ENCODE peak calls at places on chromosome 19, in seven cellular contexts. One of them, this sample, is unnamed.

GRCh38 chr19:31957711-31958110 is 387.7 kb upstream of the ZNF507 start:
- DNase-seq in iPS-NIHi11: no peak
- DNase-seq in activated gamma-delta T cell treated with Interleukin-2 at 50 U/mL for 16 hours: no peak
- DNase-seq in EH: no peak
- DNase-seq in substantia nigra: no peak
- DNase-seq in SK-MEL-5: no peak
- DNase-seq in activated T-cell treated with anti-CD3 and anti-CD28 coated beads, Interleukin-2, amount 50 U/mL, for 72 hours: no peak
- DNase-seq in this sample: no peak

GRCh38 chr19:41308450-41309224 is 1.3 kb upstream of the CCDC97 start:
- DNase-seq in iPS-NIHi11: peak; percentile 85
- DNase-seq in activated T-cell treated with anti-CD3 and anti-CD28 coated beads, Interleukin-2, amount 50 U/mL, for 72 hours: peak; percentile 95
- DNase-seq in activated gamma-delta T cell treated with Interleukin-2 at 50 U/mL for 16 hours: peak; percentile 97
- DNase-seq in substantia nigra: peak; percentile 46
- DNase-seq in SK-MEL-5: peak; percentile 89
- DNase-seq in EH: peak; percentile 91
- DNase-seq in this sample: peak; percentile 82

GRCh38 chr19:47310819-47311218 is 1.2 kb downstream of the C5AR1 start:
- DNase-seq in iPS-NIHi11: no peak
- DNase-seq in activated T-cell treated with anti-CD3 and anti-CD28 coated beads, Interleukin-2, amount 50 U/mL, for 72 hours: no peak
- DNase-seq in substantia nigra: no peak
- DNase-seq in activated gamma-delta T cell treated with Interleukin-2 at 50 U/mL for 16 hours: no peak
- DNase-seq in EH: peak; percentile 46
- DNase-seq in SK-MEL-5: no peak
- DNase-seq in this sample: no peak

GRCh38 chr19:11138659-11139526 is 16.7 kb downstream of the SPC24 start:
- DNase-seq in SK-MEL-5: no peak
- DNase-seq in EH: peak; percentile 92
- DNase-seq in substantia nigra: no peak
- DNase-seq in iPS-NIHi11: peak; percentile 50
- DNase-seq in activated T-cell treated with anti-CD3 and anti-CD28 coated beads, Interleukin-2, amount 50 U/mL, for 72 hours: no peak
- DNase-seq in activated gamma-delta T cell treated with Interleukin-2 at 50 U/mL for 16 hours: no peak
- DNase-seq in this sample: peak; percentile 78

GRCh38 chr19:17260842-17261325 is 3.7 kb downstream of the USHBP1 start:
- DNase-seq in EH: peak; percentile 79
- DNase-seq in iPS-NIHi11: peak; percentile 93
- DNase-seq in SK-MEL-5: peak; percentile 86
- DNase-seq in activated gamma-delta T cell treated with Interleukin-2 at 50 U/mL for 16 hours: peak; percentile 88
- DNase-seq in substantia nigra: peak; percentile 5
- DNase-seq in activated T-cell treated with anti-CD3 and anti-CD28 coated beads, Interleukin-2, amount 50 U/mL, for 72 hours: peak; percentile 92
- DNase-seq in this sample: peak; percentile 11

GRCh38 chr19:3243851-3244700 is 19.6 kb downstream of the CELF5 start:
- DNase-seq in EH: peak; percentile 65
- DNase-seq in SK-MEL-5: peak; percentile 57
- DNase-seq in activated gamma-delta T cell treated with Interleukin-2 at 50 U/mL for 16 hours: peak; percentile 41
- DNase-seq in activated T-cell treated with anti-CD3 and anti-CD28 coated beads, Interleukin-2, amount 50 U/mL, for 72 hours: peak; percentile 45
- DNase-seq in substantia nigra: no peak
- DNase-seq in iPS-NIHi11: peak; percentile 71
- DNase-seq in this sample: peak; percentile 27

GRCh38 chr19:7004313-7004931 is 16.8 kb downstream of the MBD3L2B start:
- DNase-seq in SK-MEL-5: no peak
- DNase-seq in activated T-cell treated with anti-CD3 and anti-CD28 coated beads, Interleukin-2, amount 50 U/mL, for 72 hours: peak; percentile 19
- DNase-seq in activated gamma-delta T cell treated with Interleukin-2 at 50 U/mL for 16 hours: no peak
- DNase-seq in EH: no peak
- DNase-seq in substantia nigra: no peak
- DNase-seq in iPS-NIHi11: no peak
- DNase-seq in this sample: peak; percentile 0

GRCh38 chr19:49718511-49718910 is 27.6 kb downstream of the CPT1C start:
- DNase-seq in iPS-NIHi11: no peak
- DNase-seq in substantia nigra: no peak
- DNase-seq in activated T-cell treated with anti-CD3 and anti-CD28 coated beads, Interleukin-2, amount 50 U/mL, for 72 hours: no peak
- DNase-seq in activated gamma-delta T cell treated with Interleukin-2 at 50 U/mL for 16 hours: no peak
- DNase-seq in SK-MEL-5: peak; percentile 16
- DNase-seq in EH: peak; percentile 46
- DNase-seq in this sample: no peak

GRCh38 chr19:32173836-32174235 is 171.6 kb upstream of the ZNF507 start:
- DNase-seq in EH: no peak
- DNase-seq in SK-MEL-5: no peak
- DNase-seq in activated gamma-delta T cell treated with Interleukin-2 at 50 U/mL for 16 hours: no peak
- DNase-seq in activated T-cell treated with anti-CD3 and anti-CD28 coated beads, Interleukin-2, amount 50 U/mL, for 72 hours: no peak
- DNase-seq in iPS-NIHi11: no peak
- DNase-seq in substantia nigra: no peak
- DNase-seq in this sample: no peak

GRCh38 chr19:2166741-2167738 is 3.3 kb downstream of the DOT1L start:
- DNase-seq in activated gamma-delta T cell treated with Interleukin-2 at 50 U/mL for 16 hours: no peak
- DNase-seq in iPS-NIHi11: peak; percentile 23
- DNase-seq in EH: peak; percentile 88
- DNase-seq in activated T-cell treated with anti-CD3 and anti-CD28 coated beads, Interleukin-2, amount 50 U/mL, for 72 hours: no peak
- DNase-seq in SK-MEL-5: no peak
- DNase-seq in substantia nigra: no peak
- DNase-seq in this sample: no peak

GRCh38 chr19:31346660-31347059 is 2.6 kb downstream of the TSHZ3 start:
- DNase-seq in activated gamma-delta T cell treated with Interleukin-2 at 50 U/mL for 16 hours: no peak
- DNase-seq in substantia nigra: no peak
- DNase-seq in SK-MEL-5: no peak
- DNase-seq in activated T-cell treated with anti-CD3 and anti-CD28 coated beads, Interleukin-2, amount 50 U/mL, for 72 hours: no peak
- DNase-seq in EH: no peak
- DNase-seq in iPS-NIHi11: no peak
- DNase-seq in this sample: no peak

GRCh38 chr19:35045667-35046300 is 4.3 kb downstream of the HPN start:
- DNase-seq in SK-MEL-5: peak; percentile 56
- DNase-seq in activated T-cell treated with anti-CD3 and anti-CD28 coated beads, Interleukin-2, amount 50 U/mL, for 72 hours: peak; percentile 36
- DNase-seq in activated gamma-delta T cell treated with Interleukin-2 at 50 U/mL for 16 hours: peak; percentile 32
- DNase-seq in iPS-NIHi11: peak; percentile 72
- DNase-seq in EH: peak; percentile 62
- DNase-seq in substantia nigra: no peak
- DNase-seq in this sample: no peak

GRCh38 chr19:33366127-33366526 is 7.4 kb upstream of the CEBPG start:
- DNase-seq in substantia nigra: no peak
- DNase-seq in iPS-NIHi11: no peak
- DNase-seq in SK-MEL-5: no peak
- DNase-seq in EH: no peak
- DNase-seq in activated gamma-delta T cell treated with Interleukin-2 at 50 U/mL for 16 hours: no peak
- DNase-seq in activated T-cell treated with anti-CD3 and anti-CD28 coated beads, Interleukin-2, amount 50 U/mL, for 72 hours: no peak
- DNase-seq in this sample: no peak

GRCh38 chr19:48480151-48480475 is 10.9 kb downstream of the CYTH2 start:
- DNase-seq in iPS-NIHi11: peak; percentile 50
- DNase-seq in activated T-cell treated with anti-CD3 and anti-CD28 coated beads, Interleukin-2, amount 50 U/mL, for 72 hours: no peak
- DNase-seq in SK-MEL-5: no peak
- DNase-seq in activated gamma-delta T cell treated with Interleukin-2 at 50 U/mL for 16 hours: no peak
- DNase-seq in substantia nigra: no peak
- DNase-seq in EH: peak; percentile 31
- DNase-seq in this sample: no peak

GRCh38 chr19:21604941-21605548 is 99.6 kb downstream of the ZNF429 start:
- DNase-seq in iPS-NIHi11: no peak
- DNase-seq in SK-MEL-5: no peak
- DNase-seq in activated T-cell treated with anti-CD3 and anti-CD28 coated beads, Interleukin-2, amount 50 U/mL, for 72 hours: no peak
- DNase-seq in substantia nigra: no peak
- DNase-seq in activated gamma-delta T cell treated with Interleukin-2 at 50 U/mL for 16 hours: no peak
- DNase-seq in EH: no peak
- DNase-seq in this sample: peak; percentile 28